ENCODE peak calls at places on chromosomes 12 and 14, in eight cellular contexts. M, K, Q, V, P, X, O and Z are unnamed samples.

GRCh38 chr14:81682134-81682533 is 148.5 kb upstream of the SEL1L start:
- DNase-seq in X (no peak), K (no peak), M (no peak), P (no peak), O (no peak), V (no peak), Q (no peak), Z (no peak)

GRCh38 chr12:89799316-89799715 is 90.7 kb upstream of the ATP2B1 start:
- DNase-seq in Q (no peak), P (no peak), V (no peak), O (no peak), X (no peak), M (no peak), K (no peak), Z (no peak)

GRCh38 chr14:94309721-94310120 is 13.4 kb downstream of the SERPINA6 start:
- DNase-seq in K (no peak), M (no peak), P (no peak), O (no peak), X (peak; percentile 13), V (no peak), Q (no peak), Z (no peak)

GRCh38 chr12:115349711-115350110 is 665.7 kb upstream of the TBX3 start:
- DNase-seq in M (no peak), Q (no peak), K (no peak), X (no peak), O (no peak), P (no peak), V (no peak), Z (no peak)

GRCh38 chr12:118866346-118866745 is 115.0 kb upstream of the SRRM4 start:
- DNase-seq in X (no peak), Q (peak; percentile 30), O (peak; percentile 6), P (no peak), K (no peak), M (no peak), V (no peak), Z (no peak)

GRCh38 chr14:102584871-102585869 is 7.3 kb upstream of the RCOR1 start:
- DNase-seq in P (no peak), M (no peak), K (no peak), X (peak; percentile 50), Q (peak; percentile 58), O (peak; percentile 85), V (no peak), Z (peak; percentile 84)

GRCh38 chr12:109621271-109621671 is 47.7 kb downstream of the MVK start:
- DNase-seq in M (no peak), K (peak; percentile 50), X (no peak), P (no peak), O (no peak), Q (no peak), V (no peak), Z (peak; percentile 39)

GRCh38 chr14:95711476-95712176 is 2.3 kb downstream of the TCL1A start:
- DNase-seq in K (no peak), Q (no peak), P (no peak), V (no peak), M (no peak), X (no peak), O (no peak), Z (no peak)

GRCh38 chr12:51389302-51389999 is 1.8 kb downstream of the GALNT6 start:
- DNase-seq in K (no peak), M (no peak), V (no peak), Q (peak; percentile 78), X (peak; percentile 59), P (no peak), O (no peak), Z (no peak)

GRCh38 chr12:81811778-81812125 is 52.6 kb upstream of the PPFIA2 start:
- DNase-seq in M (no peak), O (no peak), P (no peak), Q (no peak), V (no peak), K (no peak), X (no peak), Z (no peak)

GRCh38 chr12:81809113-81809777 is 50.1 kb upstream of the PPFIA2 start:
- DNase-seq in M (no peak), O (no peak), V (no peak), X (no peak), P (no peak), Q (no peak), K (no peak), Z (no peak)

GRCh38 chr12:81811066-81811777 is 52.1 kb upstream of the PPFIA2 start:
- DNase-seq in P (no peak), X (no peak), V (no peak), M (no peak), K (no peak), O (no peak), Q (no peak), Z (peak; percentile 91)

GRCh38 chr12:81815611-81816010 is 56.5 kb upstream of the PPFIA2 start:
- DNase-seq in M (no peak), X (no peak), P (no peak), K (no peak), Q (no peak), V (no peak), O (no peak), Z (no peak)

DNA sequence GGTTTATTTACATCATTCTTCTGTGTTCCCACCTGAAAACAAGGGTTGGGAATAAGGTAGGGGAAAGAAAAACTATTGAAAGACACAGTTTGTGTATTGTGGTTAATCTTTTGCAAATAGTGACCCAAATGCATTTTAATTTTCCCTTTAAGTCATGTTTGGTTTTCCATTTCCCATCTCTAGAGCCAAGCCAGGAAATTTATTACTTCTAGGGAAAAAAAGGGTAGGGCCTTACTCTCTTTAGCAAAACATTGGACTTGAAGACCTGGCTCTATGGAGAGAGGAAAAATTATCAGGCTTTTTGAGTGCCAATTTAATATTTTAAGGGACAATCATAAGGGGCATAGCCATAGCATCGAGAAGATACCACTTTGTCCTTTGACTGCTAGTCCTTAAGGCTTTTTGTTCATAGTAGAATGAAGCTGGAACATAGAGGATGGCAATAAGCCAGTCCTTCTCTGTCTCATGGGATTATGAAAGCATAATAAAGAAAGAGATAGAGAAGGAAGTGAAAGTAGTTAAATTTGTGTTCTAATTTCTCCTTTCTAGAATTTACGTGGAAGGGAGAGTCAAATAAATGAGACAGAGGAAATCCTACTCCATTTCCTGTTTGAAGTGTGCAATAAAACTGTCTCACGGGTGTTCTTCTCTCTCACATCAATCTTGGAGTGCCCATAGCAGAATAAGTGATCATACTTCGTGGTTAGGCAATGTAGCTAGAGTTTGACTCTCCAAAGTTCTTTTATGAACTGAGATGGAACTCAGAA is 50.9 kb upstream of the PPFIA2 start:
- DNase-seq in V (no peak), Q (no peak), M (no peak), X (no peak), P (no peak), O (no peak), K (no peak), Z (peak; percentile 57)
- H3K27ac ChIP-seq in V (no peak overlapping the region), Q (no peak overlapping the region), M (no peak overlapping the region), X (no peak overlapping the region), P (no peak overlapping the region), O (no peak overlapping the region), K (no peak overlapping the region), Z (no peak overlapping the region)

GRCh38 chr12:8951744-8952143 is 2.3 kb upstream of the M6PR start:
- DNase-seq in O (no peak), P (no peak), V (no peak), X (no peak), M (no peak), K (no peak), Q (no peak), Z (no peak)

GRCh38 chr12:8949525-8950286 is at the start of gene M6PR:
- DNase-seq in Q (peak; percentile 83), X (peak; percentile 94), V (peak; percentile 88), P (peak; percentile 87), K (peak; percentile 97), O (peak; percentile 97), M (peak; percentile 98), Z (peak; percentile 94)

GRCh38 chr12:8948711-8949524 is 527 bp downstream of the M6PR start:
- DNase-seq in M (peak; percentile 28), O (peak; percentile 44), V (peak; percentile 38), K (peak; percentile 35), P (no peak), Q (peak; percentile 2), X (peak; percentile 27), Z (peak; percentile 67)

GRCh38 chr12:8950287-8950574 is 786 bp upstream of the M6PR start:
- DNase-seq in O (no peak), V (no peak), M (no peak), Q (no peak), K (no peak), X (no peak), P (no peak), Z (no peak)

DNA sequence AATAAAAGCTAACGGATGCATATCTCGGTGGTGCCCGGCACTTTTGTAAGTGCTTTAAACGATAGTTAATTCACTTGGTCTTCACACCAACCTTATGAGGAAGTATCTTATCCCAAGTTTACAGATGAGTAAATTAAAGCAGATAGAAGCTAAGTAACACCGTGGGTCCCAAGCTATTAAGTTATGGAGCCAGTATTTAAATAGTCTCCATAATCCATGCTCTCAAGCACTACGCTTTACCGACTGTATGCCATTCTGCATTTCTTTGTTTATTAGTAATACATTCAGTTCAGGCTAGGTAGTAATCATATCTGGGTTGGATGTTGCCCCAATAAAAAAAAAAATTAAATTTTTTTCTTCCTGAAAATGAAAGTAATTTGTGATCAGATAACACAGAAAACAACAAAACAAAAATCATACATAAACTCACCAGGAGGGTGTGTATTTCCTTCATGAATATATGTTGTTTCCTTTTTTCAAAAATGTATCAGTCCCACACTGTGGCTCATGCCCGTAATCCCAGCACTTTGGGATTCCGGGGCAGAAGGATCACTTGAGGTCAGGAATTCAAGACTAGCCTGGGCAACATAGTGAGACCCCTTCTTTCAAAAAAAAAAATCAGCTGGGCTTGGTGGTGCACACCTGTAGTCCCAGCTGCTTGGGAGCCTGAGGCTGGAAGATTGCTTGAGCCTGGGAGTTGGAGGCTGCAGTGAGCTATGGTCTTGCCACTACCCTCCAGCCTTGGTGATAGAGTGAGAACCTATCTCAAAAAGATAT is 1.4 kb upstream of the M6PR start:
- DNase-seq in P (no peak), K (no peak), M (no peak), O (no peak), V (no peak), Q (no peak), X (no peak), Z (no peak)
- H3K4me1 ChIP-seq in P (no peaks in the 10 kb centered on the region), K (peaks cover 11% of the 10 kb centered on the region), M (peaks cover 19% of the 10 kb centered on the region), O (peaks cover 12% of the 10 kb centered on the region), V (peaks cover 71% of the 10 kb centered on the region), Q (peaks cover 7% of the 10 kb centered on the region), X (peaks cover 8% of the 10 kb centered on the region), Z (peaks cover 11% of the 10 kb centered on the region)

GRCh38 chr12:78792052-78792698 is 72.4 kb upstream of the SYT1 start:
- DNase-seq in O (no peak), Q (no peak), X (no peak), P (no peak), V (no peak), M (no peak), K (no peak), Z (no peak)
- TF ChIP-seq CTCF in O (no peak), Q (no peak), X (no peak), P (no peak), V (no peak), M (no peak), K (no peak), Z (no peak)

DNA sequence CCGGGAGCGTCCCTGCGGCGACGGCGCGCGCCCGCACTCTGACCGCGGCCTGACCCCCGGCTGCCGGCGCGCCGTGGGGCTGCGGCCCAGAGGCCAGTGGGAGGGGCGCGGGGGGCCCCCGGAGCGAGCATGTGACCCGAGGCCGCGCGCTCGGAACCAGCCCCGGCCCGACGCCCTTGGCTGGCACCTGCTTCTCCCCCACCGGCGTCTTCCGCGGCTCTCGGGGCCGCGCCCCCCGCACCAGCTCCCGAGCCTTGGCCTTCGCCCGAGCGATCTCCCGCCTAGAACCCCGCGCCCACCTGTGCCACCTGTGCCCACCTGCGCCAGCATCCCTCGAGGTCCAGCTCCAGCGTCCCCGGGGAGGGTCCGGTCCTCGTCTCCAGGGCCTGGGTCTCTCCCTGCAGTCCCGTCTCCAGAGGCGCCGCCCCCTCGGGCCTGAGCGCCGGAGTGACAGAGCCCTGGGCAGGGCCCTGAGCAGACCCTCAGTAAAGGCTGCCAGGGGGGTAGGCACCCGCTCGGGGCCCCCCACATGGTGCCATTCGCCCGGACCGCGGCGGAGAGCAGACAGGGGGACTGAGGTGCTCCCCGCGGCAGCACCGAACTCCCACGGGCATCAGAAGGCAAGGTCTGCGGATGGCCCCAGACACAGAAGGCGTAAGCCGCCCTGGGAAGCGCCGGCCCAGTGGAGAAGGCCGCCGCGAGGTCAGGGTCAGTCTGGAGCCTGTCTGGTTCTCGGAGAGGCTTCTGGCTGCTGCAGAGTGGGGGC is 762 bp upstream of the PPP1R13B start:
- DNase-seq in M (no peak), K (no peak), Q (no peak), O (peak; percentile 81), V (no peak), X (no peak), P (peak; percentile 57), Z (no peak)
- H3K27ac ChIP-seq in M (peak overlapping the region; percentile 97), K (no peak overlapping the region), Q (no peak overlapping the region), O (peak overlapping the region; percentile 76), V (peak overlapping the region; percentile 27), X (peak overlapping the region; percentile 65), P (peak overlapping the region; percentile 84), Z (peak overlapping the region; percentile 87)